ENCODE peak calls at places on chromosomes 5 and 9, in four cellular contexts. X, C, T and R are unnamed samples.

GRCh38 chr5:61010759-61011460 is 65.9 kb downstream of the NDUFAF2 start:
- DNase-seq in X (no peak), C (peak; percentile 8), T (peak; percentile 24), R (peak; percentile 7)

GRCh38 chr5:178227929-178228328 is 4.7 kb downstream of the PHYKPL start:
- DNase-seq in C (no peak), T (no peak), X (no peak), R (no peak)

GRCh38 chr5:127958421-127959011 is 125.0 kb upstream of the SLC12A2 start:
- DNase-seq in C (peak; percentile 78), T (no peak), X (no peak), R (no peak)

GRCh38 chr5:52181403-52181802 is 606.3 kb upstream of the ITGA1 start:
- DNase-seq in X (no peak), C (no peak), T (no peak), R (no peak)

GRCh38 chr5:118577621-118578020 is 410.7 kb downstream of the DTWD2 start:
- DNase-seq in X (no peak), T (no peak), C (no peak), R (no peak)

GRCh38 chr5:139232161-139232724 is 34.1 kb upstream of the SIL1 start:
- DNase-seq in T (no peak), C (no peak), X (peak; percentile 31), R (no peak)

GRCh38 chr5:159663986-159664385 is 252.3 kb upstream of the ADRA1B start:
- DNase-seq in X (no peak), C (no peak), T (no peak), R (no peak)

GRCh38 chr9:14306188-14306587 is 7.8 kb downstream of the NFIB start:
- DNase-seq in C (no peak), X (no peak), T (no peak), R (no peak)

GRCh38 chr5:96601811-96602244 is 60.3 kb upstream of the CAST start:
- DNase-seq in X (peak; percentile 16), T (peak; percentile 75), C (peak; percentile 56), R (peak; percentile 69)

GRCh38 chr5:8585230-8586018 is 716.5 kb downstream of the MTRR start:
- DNase-seq in C (no peak), X (no peak), T (no peak), R (no peak)

GRCh38 chr9:91847576-91847975 is 102.5 kb downstream of the ROR2 start:
- DNase-seq in T (no peak), X (no peak), C (no peak), R (no peak)

GRCh38 chr9:128245293-128246151 is 30.3 kb downstream of the GOLGA2 start:
- DNase-seq in C (peak; percentile 72), X (no peak), T (peak; percentile 51), R (no peak)

GRCh38 chr5:143172736-143173135 is 230.8 kb downstream of the NR3C1 start:
- DNase-seq in C (no peak), X (no peak), T (no peak), R (no peak)

GRCh38 chr5:137296213-137296702 is 202.9 kb downstream of the SPOCK1 start:
- DNase-seq in C (no peak), X (no peak), T (no peak), R (no peak)

GRCh38 chr5:142015781-142016533 is 3.1 kb upstream of the GNPDA1 start:
- DNase-seq in T (no peak), X (no peak), C (no peak), R (no peak)

GRCh38 chr5:139974661-139975060 is 68.4 kb downstream of the NRG2 start:
- DNase-seq in C (no peak), T (no peak), X (no peak), R (no peak)

DNA sequence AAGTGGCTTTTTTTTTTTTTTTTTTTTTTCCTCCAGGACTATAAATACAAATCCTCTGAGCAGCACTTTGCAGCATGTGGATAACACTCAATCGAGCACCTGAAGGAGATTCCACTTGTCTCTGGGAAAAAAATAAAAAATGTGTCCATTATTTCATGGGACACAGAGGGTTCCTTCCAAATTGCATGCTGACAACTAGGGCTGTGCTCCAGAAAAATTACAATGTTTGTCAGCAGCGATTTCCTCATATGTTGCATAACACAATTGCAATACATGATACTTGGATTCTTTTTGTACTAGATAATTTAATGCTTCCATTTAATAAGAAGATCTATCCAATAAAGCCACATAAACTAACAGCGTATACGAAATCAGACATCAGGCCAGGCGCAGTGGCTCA is 84.4 kb downstream of the CDH18 start:
- DNase-seq in T (no peak), C (no peak), X (no peak), R (no peak)
- TF ChIP-seq TARDBP in T (no peak), C (no peak), X (no peak), R (no peak)

DNA sequence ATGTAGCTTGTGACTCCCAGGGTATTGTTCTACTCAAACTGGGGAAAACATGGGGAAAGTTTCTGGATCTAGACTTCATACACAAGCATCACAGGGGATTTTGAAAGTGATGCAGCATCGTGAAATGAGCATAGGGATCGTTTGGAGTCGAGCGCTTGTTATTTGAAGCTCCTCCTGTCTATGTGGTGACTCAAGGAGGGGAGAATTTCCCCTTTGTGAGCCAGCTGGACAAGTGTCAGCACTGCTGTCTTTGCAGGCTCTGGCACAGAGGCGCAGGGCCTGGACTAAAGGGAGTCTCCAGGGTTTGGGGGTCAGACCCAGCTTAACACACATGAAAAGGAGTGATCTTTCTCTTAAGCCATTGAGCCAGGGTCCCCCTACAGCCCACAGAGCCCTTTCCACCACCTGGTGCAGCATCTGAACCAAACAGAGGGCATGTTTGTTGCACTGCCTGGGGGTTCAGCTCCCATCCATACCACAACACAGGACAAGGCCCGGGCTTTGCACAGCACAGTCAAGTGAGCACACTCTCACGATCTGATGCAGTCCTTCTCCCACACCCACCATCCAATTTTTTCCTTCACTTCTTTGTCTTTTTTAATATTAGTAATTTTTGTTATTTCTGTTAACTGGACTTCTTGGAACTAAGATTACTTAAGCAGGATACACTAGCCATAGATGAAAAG is 50.9 kb downstream of the IRF1 start:
- DNase-seq in X (no peak), T (no peak), C (no peak), R (no peak)
- TF ChIP-seq TARDBP in X (no peak), T (no peak), C (no peak), R (no peak)

GRCh38 chr9:8012986-8013385 is 213.4 kb upstream of the DMAC1 start:
- DNase-seq in C (no peak), X (no peak), T (no peak), R (no peak)
- TF ChIP-seq TARDBP in C (no peak), X (no peak), T (no peak), R (no peak)

GRCh38 chr9:133997584-133997983 is 5.5 kb upstream of the VAV2 start:
- DNase-seq in C (no peak), X (no peak), T (no peak), R (no peak)
- TF ChIP-seq TARDBP in C (no peak), X (no peak), T (no peak), R (no peak)

GRCh38 chr9:105837261-105837660 is 142.9 kb downstream of the TMEM38B start:
- DNase-seq in T (no peak), X (no peak), C (no peak), R (no peak)

GRCh38 chr9:105833271-105833975 is 139.1 kb downstream of the TMEM38B start:
- DNase-seq in C (no peak), T (no peak), X (no peak), R (no peak)

GRCh38 chr9:105832311-105832710 is 138.0 kb downstream of the TMEM38B start:
- DNase-seq in X (no peak), T (no peak), C (no peak), R (no peak)

GRCh38 chr9:105834404-105834803 is 140.1 kb downstream of the TMEM38B start:
- DNase-seq in C (no peak), X (no peak), T (no peak), R (no peak)

GRCh38 chr9:105835721-105836120 is 141.4 kb downstream of the TMEM38B start:
- DNase-seq in C (no peak), X (no peak), T (no peak), R (no peak)
- TF ChIP-seq TARDBP in C (no peak), X (no peak), T (no peak), R (no peak)

DNA sequence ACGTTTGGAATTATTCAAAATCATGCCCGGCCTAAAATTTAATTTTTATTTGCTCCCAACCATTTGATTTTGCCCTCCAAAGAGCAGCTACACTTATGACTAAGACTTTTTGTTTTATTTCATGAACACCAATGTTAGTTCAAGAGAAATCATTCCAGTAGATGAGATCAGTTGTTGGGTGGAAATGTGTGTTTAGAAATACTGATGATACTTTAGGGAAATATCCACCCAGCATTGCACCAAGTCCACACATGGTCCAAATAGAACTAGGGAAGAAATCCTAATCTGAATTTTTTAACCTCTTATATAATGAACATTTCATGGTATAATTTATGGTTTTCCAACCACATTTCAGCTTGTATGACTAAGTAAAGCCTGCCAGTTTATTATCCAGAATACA is 28.3 kb upstream of the GOLPH3 start:
- DNase-seq in C (no peak), X (no peak), T (no peak), R (no peak)
- TF ChIP-seq TARDBP in C (no peak), X (no peak), T (no peak), R (no peak)

GRCh38 chr5:167447466-167447865 is 844.0 kb upstream of the WWC1 start:
- DNase-seq in T (no peak), C (no peak), X (no peak), R (no peak)

GRCh38 chr5:167451091-167451490 is 840.4 kb upstream of the WWC1 start:
- DNase-seq in T (no peak), X (no peak), C (no peak), R (no peak)

GRCh38 chr5:167452186-167452585 is 839.3 kb upstream of the WWC1 start:
- DNase-seq in X (no peak), C (no peak), T (no peak), R (no peak)

GRCh38 chr5:167453518-167454020 is 837.9 kb upstream of the WWC1 start:
- DNase-seq in X (no peak), C (no peak), T (no peak), R (no peak)

GRCh38 chr5:167448376-167448775 is 843.1 kb upstream of the WWC1 start:
- DNase-seq in T (no peak), X (no peak), C (no peak), R (no peak)
- TF ChIP-seq TARDBP in T (no peak), X (no peak), C (no peak), R (no peak)

GRCh38 chr5:147750065-147750464 is 32.5 kb downstream of the JAKMIP2 start:
- DNase-seq in X (no peak), C (no peak), T (no peak), R (no peak)

GRCh38 chr5:147748590-147748989 is 33.9 kb downstream of the JAKMIP2 start:
- DNase-seq in C (no peak), X (no peak), T (no peak), R (no peak)

GRCh38 chr5:147743012-147743411 is 39.5 kb downstream of the JAKMIP2 start:
- DNase-seq in T (no peak), C (no peak), X (no peak), R (no peak)

GRCh38 chr5:147743686-147744332 is 38.7 kb downstream of the JAKMIP2 start:
- DNase-seq in X (no peak), T (no peak), C (no peak), R (no peak)

GRCh38 chr5:147746986-147747385 is 35.5 kb downstream of the JAKMIP2 start:
- DNase-seq in T (no peak), C (no peak), X (no peak), R (no peak)
- TF ChIP-seq TARDBP in T (no peak), C (no peak), X (no peak), R (no peak)

GRCh38 chr9:31394040-31394473 is 990.4 kb upstream of the ACO1 start:
- DNase-seq in X (no peak), C (no peak), T (no peak), R (no peak)
- TF ChIP-seq TARDBP in X (no peak), C (no peak), T (no peak), R (no peak)

GRCh38 chr9:127177682-127178265 is 55.3 kb upstream of the ANGPTL2 start:
- DNase-seq in X (no peak), T (no peak), C (no peak), R (no peak)
- TF ChIP-seq TARDBP in X (no peak), T (no peak), C (no peak), R (no peak)